ENCODE peak calls at places on chromosomes 12 and 14, in four cellular contexts. J is IMR-90, U is body of pancreas, F is K562. I is an unnamed sample.

GRCh38 chr14:22333408-22334274 is 255.4 kb downstream of the DAD1 start:
- DNase-seq in J (peak; percentile 68), U (peak; percentile 39), F (peak; percentile 24), I (peak; percentile 23)

GRCh38 chr14:104968153-104968527 is 10.0 kb downstream of the AHNAK2 start:
- DNase-seq in J (peak; percentile 35), U (peak; percentile 44), F (no peak), I (no peak)

GRCh38 chr14:36085861-36086260 is 90.7 kb downstream of the PTCSC3 start:
- DNase-seq in J (no peak), U (no peak), F (no peak), I (no peak)

GRCh38 chr12:32681272-32681671 is 2.2 kb downstream of the DNM1L start:
- DNase-seq in J (no peak), U (no peak), F (no peak), I (no peak)

GRCh38 chr14:38548091-38548490 is 292.2 kb upstream of the CLEC14A start:
- DNase-seq in J (no peak), U (no peak), F (no peak), I (no peak)

GRCh38 chr12:67147030-67147429 is 122.1 kb upstream of the CAND1 start:
- DNase-seq in J (no peak), U (no peak), F (no peak), I (no peak)

GRCh38 chr12:92543359-92543758 is 159.4 kb upstream of the PLEKHG7 start:
- DNase-seq in J (no peak), U (peak; percentile 78), F (no peak), I (no peak)

GRCh38 chr14:29521526-29522137 is 406.0 kb downstream of the PRKD1 start:
- DNase-seq in J (peak; percentile 6), U (no peak), F (no peak), I (no peak)

GRCh38 chr14:61925043-61925442 is 162.8 kb downstream of the SNAPC1 start:
- DNase-seq in J (peak; percentile 29), U (peak; percentile 39), F (no peak), I (no peak)

GRCh38 chr12:127509066-127509778 is 757.7 kb upstream of the TMEM132C start:
- DNase-seq in J (peak; percentile 89), U (no peak), F (no peak), I (no peak)

GRCh38 chr12:5715076-5715475 is 230.0 kb downstream of the ANO2 start:
- DNase-seq in J (no peak), U (no peak), F (no peak), I (no peak)

GRCh38 chr12:111673503-111673902 is 12.3 kb downstream of the BRAP start:
- DNase-seq in J (peak; percentile 31), U (no peak), F (peak; percentile 30), I (no peak)

GRCh38 chr12:114013601-114014345 is 47.6 kb upstream of the RBM19 start:
- DNase-seq in J (peak; percentile 37), U (no peak), F (peak; percentile 14), I (no peak)

GRCh38 chr14:80364274-80364673 is 153.0 kb upstream of the DIO2 start:
- DNase-seq in J (peak; percentile 21), U (no peak), F (peak; percentile 1), I (no peak)

GRCh38 chr12:7483343-7483742 is 20.2 kb downstream of the CD163 start:
- DNase-seq in J (no peak), U (no peak), F (no peak), I (no peak)

GRCh38 chr12:27555928-27556778 is 32.1 kb downstream of the PPFIBP1 start:
- DNase-seq in J (no peak), U (no peak), F (no peak), I (no peak)

GRCh38 chr12:96314723-96315122 is 85.5 kb downstream of the CDK17 start:
- DNase-seq in J (peak; percentile 19), U (no peak), F (no peak), I (no peak)

GRCh38 chr14:92657457-92658142 is 90.8 kb downstream of the LGMN start:
- DNase-seq in J (no peak), U (peak; percentile 20), F (no peak), I (peak; percentile 61)

GRCh38 chr14:104106471-104106991 is 21.0 kb downstream of the ASPG start:
- DNase-seq in J (no peak), U (peak; percentile 4), F (no peak), I (no peak)

GRCh38 chr12:4189721-4190120 is 83.8 kb upstream of the CCND2 start:
- DNase-seq in J (no peak), U (no peak), F (no peak), I (no peak)

GRCh38 chr14:20684662-20685456 is 499 bp downstream of the RNASE4 start:
- DNase-seq in J (peak; percentile 43), U (peak; percentile 62), F (no peak), I (peak; percentile 20)

GRCh38 chr14:92160619-92161018 is 38.9 kb downstream of the CPSF2 start:
- DNase-seq in J (peak; percentile 91), U (no peak), F (no peak), I (no peak)

GRCh38 chr12:2113080-2113479 is 60.3 kb downstream of the CACNA1C start:
- DNase-seq in J (no peak), U (no peak), F (no peak), I (no peak)

GRCh38 chr14:92425101-92425500 is 88.5 kb upstream of the RIN3 start:
- DNase-seq in J (peak; percentile 52), U (no peak), F (no peak), I (no peak)

GRCh38 chr14:101511620-101512395 is 49.5 kb upstream of the DIO3 start:
- DNase-seq in J (no peak), U (no peak), F (no peak), I (no peak)

GRCh38 chr12:45674583-45674982 is 54.9 kb upstream of the ARID2 start:
- DNase-seq in J (peak; percentile 94), U (peak; percentile 55), F (no peak), I (no peak)

GRCh38 chr14:36555998-36556743 is 26.2 kb downstream of the NKX2-8 start:
- DNase-seq in J (no peak), U (no peak), F (no peak), I (no peak)

GRCh38 chr12:105485321-105485910 is 154.9 kb downstream of the C12orf75 start:
- DNase-seq in J (peak; percentile 65), U (peak; percentile 9), F (no peak), I (peak; percentile 68)

GRCh38 chr14:90979451-90979850 is 81.0 kb downstream of the RPS6KA5 start:
- DNase-seq in J (no peak), U (no peak), F (no peak), I (no peak)

GRCh38 chr14:50321009-50321660 is 9.0 kb downstream of the DMAC2L start:
- DNase-seq in J (peak; percentile 98), U (peak; percentile 73), F (peak; percentile 67), I (peak; percentile 51)
- H3K27ac ChIP-seq in J (no peak overlapping the region), U (peak overlapping the region; percentile 65), F (peak overlapping the region; percentile 79), I (peak overlapping the region; percentile 72)

DNA sequence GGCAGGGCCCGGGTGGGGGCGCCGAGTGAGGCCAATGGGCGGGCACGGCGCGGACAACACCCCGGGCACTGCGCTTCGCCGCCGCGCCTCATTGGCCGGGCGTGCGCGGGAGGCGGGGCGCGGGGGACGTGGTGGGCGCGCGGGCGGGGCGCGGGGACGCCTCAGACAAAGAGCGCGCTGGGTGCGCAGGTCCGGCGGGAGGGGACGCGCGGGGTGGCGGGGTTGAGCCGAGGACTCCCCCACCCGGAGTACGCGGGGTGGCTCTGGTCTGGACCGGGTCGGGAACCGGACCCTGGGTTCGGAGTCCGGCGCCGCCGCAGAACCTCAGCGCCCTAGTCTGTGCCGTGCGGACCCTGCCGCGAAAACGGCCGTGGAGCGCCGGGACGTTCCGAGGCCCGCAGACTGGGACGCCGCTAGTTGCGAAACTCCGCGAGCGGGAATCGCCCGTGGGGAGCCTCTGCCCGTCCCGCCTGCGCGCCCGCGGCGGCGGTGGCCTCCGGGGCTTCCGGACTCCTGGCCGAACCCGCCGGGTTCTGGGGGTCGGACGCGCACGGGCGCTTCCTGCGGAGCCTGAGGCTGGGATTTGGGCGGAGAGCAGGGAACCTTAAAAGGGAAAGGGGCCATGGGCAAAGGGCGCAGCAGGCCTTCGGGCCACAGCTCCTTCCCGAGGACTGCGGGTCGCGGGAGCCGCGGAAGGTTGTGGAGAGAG is 416 bp upstream of the SLC25A29 start:
- DNase-seq in J (peak; percentile 78), U (peak; percentile 93), F (peak; percentile 93), I (peak; percentile 89)
- TF ChIP-seq POLR2A in J (peak; percentile 44), U (peak; percentile 80), F (no peak), I (peak; percentile 84)

GRCh38 chr12:49260165-49260564 is 4.7 kb upstream of the TUBA1C start:
- DNase-seq in J (peak; percentile 72), U (no peak), F (no peak), I (no peak)
- H3K27ac ChIP-seq in J (peak overlapping the region; percentile 35), U (no peak overlapping the region), F (no peak overlapping the region), I (no peak overlapping the region)

GRCh38 chr14:50791201-50791600 is 39.8 kb downstream of the NIN start:
- DNase-seq in J (no peak), U (no peak), F (no peak), I (no peak)

GRCh38 chr14:50794063-50794645 is 36.8 kb downstream of the NIN start:
- DNase-seq in J (no peak), U (no peak), F (no peak), I (no peak)

GRCh38 chr14:50790568-50790967 is 40.4 kb downstream of the NIN start:
- DNase-seq in J (peak; percentile 70), U (no peak), F (no peak), I (no peak)

GRCh38 chr14:50792058-50792477 is 38.9 kb downstream of the NIN start:
- DNase-seq in J (no peak), U (no peak), F (no peak), I (no peak)

DNA sequence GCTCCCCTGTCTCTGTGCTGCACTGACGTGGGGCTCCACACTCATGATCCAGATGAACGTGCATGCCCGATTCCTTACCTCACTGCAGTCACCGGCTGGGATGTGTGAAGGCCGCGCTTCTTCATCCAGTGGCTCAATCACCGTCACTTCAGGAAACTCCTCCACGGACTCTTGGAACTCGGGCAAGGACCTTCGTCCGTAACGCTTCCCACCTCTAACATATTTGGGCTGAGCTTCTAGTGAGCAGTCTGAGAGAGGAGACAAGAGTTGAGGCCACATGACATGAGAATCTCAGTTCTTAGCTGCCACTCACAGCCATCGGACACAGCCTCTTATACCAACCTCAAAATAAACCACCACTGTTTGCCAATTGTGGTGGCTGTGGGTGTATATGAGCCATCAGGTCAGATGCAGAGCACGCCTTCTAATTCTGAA is 38.3 kb downstream of the NIN start:
- DNase-seq in J (no peak), U (no peak), F (no peak), I (peak; percentile 57)
- TF ChIP-seq POLR2A in J (no peak), U (no peak), F (no peak), I (peak; percentile 54)